ENCODE peak calls at places on chromosomes 13 and 19, in five cellular contexts. P is iris pigment epithelial cell; B is HTR-8/SVneo; W is stimulated activated CD4-positive, alpha-beta T cell treated with anti-CD3 and anti-CD28 coated beads, Interleukin-1b, Interleukin-23, amount 100 ng/mL, for 48 hours; Q is activated CD4-positive, alpha-beta T cell treated with anti-CD3 and anti-CD28 coated beads, Interleukin-2, amount 50 U/mL, for 1 hour. M is an unnamed sample.

GRCh38 chr13:50672025-50672424 is 171.5 kb downstream of the DLEU7 start:
- DNase-seq in P (peak), B (no peak), Q (no peak), W (no peak), M (peak)

GRCh38 chr19:1019980-1020867 is 699 bp downstream of the TMEM259 start:
- DNase-seq in W (no peak), Q (no peak), B (no peak), P (no peak), M (no peak)

GRCh38 chr13:102877285-102877684 is 31.5 kb downstream of the ERCC5 start:
- DNase-seq in Q (no peak), P (peak), B (no peak), W (no peak), M (peak)

GRCh38 chr19:3968556-3969434 is 2.1 kb downstream of the DAPK3 start:
- DNase-seq in Q (no peak), P (peak), W (no peak), B (peak), M (peak)

GRCh38 chr19:48963371-48964204 is 1.5 kb upstream of the FTL start:
- DNase-seq in Q (peak), P (peak), B (peak), W (peak), M (peak)

GRCh38 chr19:32097620-32098019 is 247.8 kb upstream of the ZNF507 start:
- DNase-seq in B (no peak), W (no peak), Q (no peak), P (no peak), M (no peak)

GRCh38 chr19:58296086-58296485 is 9.1 kb upstream of the ERVK3-1 start:
- DNase-seq in P (no peak), Q (no peak), B (no peak), W (no peak), M (no peak)

GRCh38 chr13:76925115-76925514 is 23.2 kb upstream of the ACOD1 start:
- DNase-seq in Q (no peak), W (no peak), P (no peak), B (no peak), M (peak)

GRCh38 chr19:4304509-4305252 is at the start of gene FSD1:
- DNase-seq in P (peak), Q (peak), B (peak), W (peak), M (no peak)